ENCODE peak calls at places on chromosomes 6 and 20, in four cellular contexts. S is psoas muscle, H is fibroblast of lung, V is aorta. U is an unnamed sample. For H3K9me3, the result is how much of the 10 kb centered on the place peaks cover.

GRCh38 chr20:50244352-50245149 is 53.9 kb downstream of the CEBPB start:
- DNase-seq in S (peak), H (no peak), V (no peak), U (no peak)

GRCh38 chr6:117548797-117549301 is 53.5 kb downstream of the GOPC start:
- DNase-seq in S (no peak), H (peak), V (no peak), U (no peak)

GRCh38 chr6:85066270-85066669 is 301.9 kb upstream of the TBX18 start:
- DNase-seq in S (no peak), H (no peak), V (no peak), U (no peak)

GRCh38 chr20:50582591-50583234 is 72.5 kb downstream of the PTPN1 start:
- DNase-seq in S (no peak), H (no peak), V (peak), U (no peak)

GRCh38 chr6:152023613-152024012 is 216.1 kb downstream of the ESR1 start:
- DNase-seq in S (no peak), H (no peak), V (no peak), U (no peak)

GRCh38 chr6:155219299-155219698 is 44.5 kb upstream of the CLDN20 start:
- DNase-seq in S (no peak), H (no peak), V (no peak), U (no peak)

GRCh38 chr6:142378138-142378875 is 76.5 kb downstream of the ADGRG6 start:
- DNase-seq in S (no peak), H (peak), V (no peak), U (no peak)

GRCh38 chr20:63950701-63951397 is 5.4 kb downstream of the UCKL1 start:
- DNase-seq in S (no peak), H (no peak), V (no peak), U (no peak)

GRCh38 chr20:19609642-19610223 is 148.3 kb upstream of the RIN2 start:
- DNase-seq in S (no peak), H (peak), V (no peak), U (no peak)

GRCh38 chr6:104381907-104382306 is 477.8 kb downstream of the HACE1 start:
- DNase-seq in S (no peak), H (no peak), V (no peak), U (no peak)

GRCh38 chr20:39756828-39757227 is 794.7 kb downstream of the DHX35 start:
- DNase-seq in S (no peak), H (no peak), V (no peak), U (no peak)

GRCh38 chr6:24692003-24692402 is 25.1 kb downstream of the ACOT13 start:
- DNase-seq in S (no peak), H (no peak), V (no peak), U (no peak)

GRCh38 chr6:157061770-157062594 is 261.3 kb downstream of the TMEM242 start:
- DNase-seq in S (no peak), H (no peak), V (no peak), U (no peak)

GRCh38 chr6:124487778-124488431 is 474.3 kb upstream of the RNF217 start:
- DNase-seq in S (no peak), H (peak), V (no peak), U (no peak)

GRCh38 chr20:48657426-48658197 is 170.2 kb downstream of the PREX1 start:
- DNase-seq in S (peak), H (peak), V (no peak), U (peak)

GRCh38 chr6:168554472-168554871 is 113.5 kb downstream of the SMOC2 start:
- DNase-seq in S (no peak), H (no peak), V (no peak), U (no peak)
- H3K9me3 ChIP-seq in S (under half), H (under half), V (under half), U (under half)

GRCh38 chr6:302760-303159 is 10.5 kb downstream of the DUSP22 start:
- DNase-seq in S (no peak), H (no peak), V (no peak), U (no peak)
- H3K9me3 ChIP-seq in S (under half), H (under half), V (under half), U (under half)

GRCh38 chr6:168035661-168036616 is 38.5 kb downstream of the KIF25 start:
- DNase-seq in S (no peak), H (peak), V (no peak), U (no peak)
- H3K9me3 ChIP-seq in S (under half), H (under half), V (under half), U (under half)

GRCh38 chr6:164854526-164854925 is 454.9 kb downstream of the C6orf118 start:
- DNase-seq in S (no peak), H (no peak), V (no peak), U (no peak)
- H3K9me3 ChIP-seq in S (under half), H (under half), V (under half), U (under half)

DNA sequence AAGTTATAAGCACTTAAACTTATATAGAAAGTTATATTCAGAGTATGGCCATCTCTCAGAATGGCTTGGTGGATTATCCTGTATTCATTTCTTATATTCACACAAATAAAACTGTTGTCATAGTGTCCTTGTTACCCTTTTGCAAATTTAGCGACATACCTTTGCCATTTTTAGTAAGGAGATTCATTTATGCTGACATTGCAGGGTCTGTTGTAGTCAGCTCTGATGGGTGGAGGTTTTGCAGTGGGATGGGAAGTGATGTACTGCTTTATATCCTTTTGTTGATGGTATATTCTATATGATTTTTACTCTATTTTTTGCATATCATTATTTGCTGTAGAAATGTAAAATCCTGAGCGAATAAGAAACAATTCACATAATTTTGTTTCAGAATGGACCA is 35.9 kb downstream of the SAMD5 start:
- DNase-seq in S (no peak), H (no peak), V (no peak), U (no peak)
- H3K9me3 ChIP-seq in S (under half), H (under half), V (under half), U (under half)

GRCh38 chr6:28775052-28775376 is 148.8 kb downstream of the TRIM27 start:
- DNase-seq in S (no peak), H (no peak), V (no peak), U (no peak)
- H3K9me3 ChIP-seq in S (under half), H (under half), V (under half), U (under half)

GRCh38 chr6:11543919-11544518 is 6.5 kb downstream of the TMEM170B start:
- DNase-seq in S (no peak), H (no peak), V (no peak), U (no peak)
- H3K9me3 ChIP-seq in S (under half), H (under half), V (under half), U (under half)

GRCh38 chr20:62487-62886 is 25.0 kb upstream of the DEFB125 start:
- DNase-seq in S (no peak), H (no peak), V (no peak), U (no peak)
- H3K9me3 ChIP-seq in S (under half), H (under half), V (under half), U (under half)

GRCh38 chr20:22093122-22093521 is 387.7 kb downstream of the PAX1 start:
- DNase-seq in S (no peak), H (no peak), V (no peak), U (no peak)
- H3K9me3 ChIP-seq in S (under half), H (under half), V (under half), U (under half)

GRCh38 chr6:137552809-137553208 is 58.6 kb upstream of the OLIG3 start:
- DNase-seq in S (no peak), H (no peak), V (no peak), U (no peak)
- H3K9me3 ChIP-seq in S (under half), H (under half), V (under half), U (under half)